ENCODE peak calls at places on chromosome 19, in four cellular contexts. Z is left ventricle myocardium inferior, N is thoracic aorta, Q is epithelial cell of esophagus. W is an unnamed sample.

GRCh38 chr19:54009440-54009839 is 18.0 kb downstream of the CACNG6 start:
- DNase-seq in Z (no peak), N (no peak), Q (no peak), W (no peak)

GRCh38 chr19:50663280-50663790 is 14.1 kb downstream of the C19orf81 start:
- DNase-seq in Z (no peak), N (no peak), Q (no peak), W (no peak)

GRCh38 chr19:38210458-38210987 is 13.5 kb downstream of the DPF1 start:
- DNase-seq in Z (peak), N (no peak), Q (no peak), W (no peak)

GRCh38 chr19:30076101-30076551 is 134.1 kb downstream of the URI1 start:
- DNase-seq in Z (no peak), N (no peak), Q (no peak), W (no peak)

GRCh38 chr19:33502521-33502920 is 19.1 kb downstream of the PEPD start:
- DNase-seq in Z (no peak), N (no peak), Q (no peak), W (no peak)

GRCh38 chr19:2230807-2231533 is 5.2 kb downstream of the PLEKHJ1 start:
- DNase-seq in Z (no peak), N (no peak), Q (no peak), W (no peak)

GRCh38 chr19:30450101-30450500 is 77.9 kb downstream of the ZNF536 start:
- DNase-seq in Z (peak), N (no peak), Q (no peak), W (no peak)

GRCh38 chr19:5679289-5680082 is 830 bp downstream of the MICOS13 start:
- DNase-seq in Z (no peak), N (no peak), Q (no peak), W (no peak)

GRCh38 chr19:30703645-30704044 is 331.5 kb downstream of the ZNF536 start:
- DNase-seq in Z (no peak), N (no peak), Q (no peak), W (no peak)

GRCh38 chr19:15137777-15138176 is 30.6 kb downstream of the SYDE1 start:
- DNase-seq in Z (no peak), N (no peak), Q (no peak), W (no peak)

GRCh38 chr19:53389591-53390377 is 5.2 kb upstream of the ZNF765 start:
- DNase-seq in Z (no peak), N (no peak), Q (no peak), W (no peak)

GRCh38 chr19:5102520-5102919 is 133.6 kb downstream of the KDM4B start:
- DNase-seq in Z (no peak), N (no peak), Q (no peak), W (no peak)

GRCh38 chr19:49331616-49332055 is 3.6 kb upstream of the CD37 start:
- DNase-seq in Z (no peak), N (no peak), Q (peak), W (peak)

GRCh38 chr19:56840452-56841193 is at the start of the genes PEG3 and ZIM2:
- DNase-seq in Z (peak), N (peak), Q (no peak), W (no peak)

GRCh38 chr19:7450243-7451223 is 38.3 kb downstream of the PEX11G start:
- DNase-seq in Z (no peak), N (no peak), Q (peak), W (peak)

GRCh38 chr19:4597278-4597974 is 37.9 kb upstream of the SEMA6B start:
- DNase-seq in Z (no peak), N (no peak), Q (no peak), W (no peak)

GRCh38 chr19:38003427-38004099 is 96.6 kb downstream of the SIPA1L3 start:
- DNase-seq in Z (peak), N (peak), Q (peak), W (no peak)

GRCh38 chr19:49556412-49557398 is 23.7 kb downstream of the NOSIP start:
- DNase-seq in Z (no peak), N (no peak), Q (no peak), W (no peak)

GRCh38 chr19:40755248-40755624 is 4.2 kb downstream of the SNRPA start:
- DNase-seq in Z (no peak), N (no peak), Q (no peak), W (no peak)
- TF ChIP-seq CTCF in Z (no peak), N (no peak), Q (no peak), W (no peak)

DNA sequence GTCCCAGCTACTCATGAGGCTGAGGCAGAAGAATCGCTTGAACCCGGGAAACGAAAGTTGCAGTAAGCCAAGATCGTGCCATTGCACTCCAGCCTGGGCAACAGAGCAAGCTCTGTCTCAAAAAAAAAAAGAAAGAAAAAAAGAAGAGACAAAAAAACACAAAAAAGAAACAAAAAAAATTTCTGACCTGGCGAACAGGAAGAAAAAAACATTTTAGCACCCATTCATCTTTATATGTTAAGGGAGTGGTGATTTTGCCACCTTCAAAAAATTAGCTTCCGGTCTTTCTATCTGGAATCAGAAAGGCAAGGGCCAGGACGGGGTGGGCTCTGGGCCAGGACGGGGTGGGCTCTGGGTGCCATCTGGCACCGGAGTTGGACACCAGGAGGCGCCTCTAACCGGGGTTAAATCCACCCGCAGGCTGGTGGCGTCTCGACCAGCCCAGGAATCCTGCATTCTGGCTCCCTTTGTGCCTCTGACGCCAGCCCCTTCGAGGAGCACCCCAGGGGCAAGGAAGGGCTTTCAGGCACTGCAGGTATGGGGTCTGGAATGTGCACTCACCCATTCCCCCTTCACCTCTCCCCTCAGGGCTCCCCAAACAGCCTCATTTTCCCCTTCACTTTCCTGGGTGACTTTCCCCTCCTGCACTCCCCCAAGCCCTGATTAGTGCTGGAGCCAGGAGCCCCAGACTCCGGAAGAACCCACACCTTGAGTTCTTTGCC is 10.4 kb upstream of the ZSWIM4 start:
- DNase-seq in Z (peak), N (peak), Q (peak), W (no peak)
- H3K4me3 ChIP-seq in Z (no peak), N (peak), Q (no peak), W (no peak)

GRCh38 chr19:39390759-39391592 is at the start of the genes MED29 and PAF1:
- DNase-seq in Z (peak), N (peak), Q (peak), W (peak)
- TF ChIP-seq CTCF in Z (no peak), N (no peak), Q (no peak), W (no peak)

DNA sequence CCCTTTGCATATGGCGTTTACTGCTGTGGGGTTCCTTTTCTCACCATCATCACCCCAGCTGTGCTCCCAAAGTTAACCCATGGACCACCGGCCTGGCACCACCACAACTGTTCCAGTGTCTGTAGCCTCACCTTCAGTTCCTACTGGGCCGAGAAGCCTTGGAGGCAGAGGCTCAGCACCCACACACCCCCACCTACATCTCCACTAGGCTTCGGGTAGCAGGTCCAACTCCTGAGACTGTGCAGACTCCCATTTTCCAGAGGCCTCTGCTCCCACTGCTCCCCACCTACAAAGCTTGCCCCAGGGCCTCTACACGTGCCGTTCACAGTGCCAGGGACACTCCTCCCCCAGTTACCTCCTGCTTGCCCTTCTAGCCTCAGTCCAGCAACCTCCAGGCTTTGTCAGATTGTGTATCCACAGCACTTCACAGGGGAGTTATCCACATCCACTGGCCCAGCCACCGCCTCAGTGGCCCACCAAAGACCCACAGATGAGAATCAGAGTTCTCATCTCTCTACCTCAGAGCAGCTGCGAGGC is 14.1 kb downstream of the SLC27A5 start:
- DNase-seq in Z (no peak), N (no peak), Q (no peak), W (no peak)
- H3K4me3 ChIP-seq in Z (no peak), N (no peak), Q (no peak), W (peak)

GRCh38 chr19:10565028-10565566 is 713 bp downstream of the KRI1 start:
- DNase-seq in Z (no peak), N (no peak), Q (peak), W (no peak)
- TF ChIP-seq CTCF in Z (no peak), N (no peak), Q (peak), W (peak)

DNA sequence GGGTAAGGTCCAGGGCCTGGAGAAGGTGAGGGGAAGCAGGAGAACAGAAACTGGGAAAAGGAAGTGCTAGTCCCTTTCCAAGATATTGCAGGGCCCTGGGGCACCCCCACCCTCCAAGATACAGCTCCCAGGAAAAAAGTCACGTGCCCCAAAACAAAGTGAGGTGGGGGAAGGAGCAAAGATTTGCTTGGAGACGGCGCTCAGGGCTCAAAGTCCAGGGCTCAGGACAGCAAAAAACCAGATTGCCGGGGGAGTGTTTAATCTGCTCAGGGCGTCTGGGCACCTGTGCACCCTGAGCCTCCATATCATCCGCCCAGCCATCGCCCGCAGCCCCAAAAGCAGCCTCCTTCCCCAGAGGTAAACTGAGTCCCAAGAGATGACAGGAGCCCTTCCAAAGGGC is 6.3 kb downstream of the SMIM24 start:
- DNase-seq in Z (no peak), N (no peak), Q (no peak), W (no peak)
- H3K4me3 ChIP-seq in Z (no peak), N (no peak), Q (no peak), W (no peak)